ENCODE peak calls at places on chromosomes 11 and 22, in seven cellular contexts. One of them, this sample, is unnamed.

GRCh38 chr11:11641581-11641980 is 19.8 kb upstream of the GALNT18 start:
- DNase-seq in A549: peak; percentile 16
- DNase-seq in right lobe of liver: no peak
- DNase-seq in spleen: no peak
- DNase-seq in K562: no peak
- DNase-seq in HepG2: no peak
- DNase-seq in Peyer's patch: no peak
- DNase-seq in this sample: no peak

GRCh38 chr11:25423436-25424184 is 908.3 kb upstream of the ANO3 start:
- DNase-seq in A549: no peak
- DNase-seq in right lobe of liver: no peak
- DNase-seq in spleen: no peak
- DNase-seq in K562: no peak
- DNase-seq in HepG2: no peak
- DNase-seq in Peyer's patch: no peak
- DNase-seq in this sample: no peak

GRCh38 chr22:29710922-29711593 is 8.7 kb upstream of the CABP7 start:
- DNase-seq in A549: no peak
- DNase-seq in right lobe of liver: no peak
- DNase-seq in spleen: peak; percentile 87
- DNase-seq in K562: no peak
- DNase-seq in HepG2: no peak
- DNase-seq in Peyer's patch: peak; percentile 62
- DNase-seq in this sample: peak; percentile 72

GRCh38 chr11:75663808-75664207 is 5.0 kb downstream of the MAP6 start:
- DNase-seq in A549: no peak
- DNase-seq in right lobe of liver: no peak
- DNase-seq in spleen: no peak
- DNase-seq in K562: no peak
- DNase-seq in HepG2: no peak
- DNase-seq in Peyer's patch: no peak
- DNase-seq in this sample: no peak

GRCh38 chr11:76888989-76889388 is 28.3 kb downstream of the ACER3 start:
- DNase-seq in A549: no peak
- DNase-seq in right lobe of liver: no peak
- DNase-seq in spleen: no peak
- DNase-seq in K562: peak; percentile 24
- DNase-seq in HepG2: peak; percentile 3
- DNase-seq in Peyer's patch: no peak
- DNase-seq in this sample: no peak

GRCh38 chr11:26572770-26573402 is 823 bp upstream of the MUC15 start:
- DNase-seq in A549: no peak
- DNase-seq in right lobe of liver: no peak
- DNase-seq in spleen: no peak
- DNase-seq in K562: no peak
- DNase-seq in HepG2: no peak
- DNase-seq in Peyer's patch: no peak
- DNase-seq in this sample: no peak

GRCh38 chr11:84981296-84981695 is 645.8 kb downstream of the DLG2 start:
- DNase-seq in A549: no peak
- DNase-seq in right lobe of liver: no peak
- DNase-seq in spleen: no peak
- DNase-seq in K562: no peak
- DNase-seq in HepG2: no peak
- DNase-seq in Peyer's patch: no peak
- DNase-seq in this sample: no peak

GRCh38 chr11:1762537-1763302 is 1.0 kb downstream of the CTSD start:
- DNase-seq in A549: peak; percentile 69
- DNase-seq in right lobe of liver: peak; percentile 92
- DNase-seq in spleen: peak; percentile 83
- DNase-seq in K562: peak; percentile 68
- DNase-seq in HepG2: peak; percentile 83
- DNase-seq in Peyer's patch: peak; percentile 85
- DNase-seq in this sample: peak; percentile 84

GRCh38 chr11:68206211-68206610 is 6.9 kb downstream of the KMT5B start:
- DNase-seq in A549: peak; percentile 73
- DNase-seq in right lobe of liver: no peak
- DNase-seq in spleen: peak; percentile 27
- DNase-seq in K562: peak; percentile 31
- DNase-seq in HepG2: peak; percentile 74
- DNase-seq in Peyer's patch: no peak
- DNase-seq in this sample: peak; percentile 49

GRCh38 chr11:117861151-117862018 is 15.1 kb downstream of the FXYD6 start:
- DNase-seq in A549: no peak
- DNase-seq in right lobe of liver: peak; percentile 52
- DNase-seq in spleen: no peak
- DNase-seq in K562: no peak
- DNase-seq in HepG2: no peak
- DNase-seq in Peyer's patch: no peak
- DNase-seq in this sample: no peak

GRCh38 chr11:119084663-119085522 is at the start of gene HMBS:
- DNase-seq in A549: peak; percentile 92
- DNase-seq in right lobe of liver: peak; percentile 96
- DNase-seq in spleen: peak; percentile 98
- DNase-seq in K562: peak; percentile 86
- DNase-seq in HepG2: peak; percentile 92
- DNase-seq in Peyer's patch: peak; percentile 97
- DNase-seq in this sample: peak; percentile 72

DNA sequence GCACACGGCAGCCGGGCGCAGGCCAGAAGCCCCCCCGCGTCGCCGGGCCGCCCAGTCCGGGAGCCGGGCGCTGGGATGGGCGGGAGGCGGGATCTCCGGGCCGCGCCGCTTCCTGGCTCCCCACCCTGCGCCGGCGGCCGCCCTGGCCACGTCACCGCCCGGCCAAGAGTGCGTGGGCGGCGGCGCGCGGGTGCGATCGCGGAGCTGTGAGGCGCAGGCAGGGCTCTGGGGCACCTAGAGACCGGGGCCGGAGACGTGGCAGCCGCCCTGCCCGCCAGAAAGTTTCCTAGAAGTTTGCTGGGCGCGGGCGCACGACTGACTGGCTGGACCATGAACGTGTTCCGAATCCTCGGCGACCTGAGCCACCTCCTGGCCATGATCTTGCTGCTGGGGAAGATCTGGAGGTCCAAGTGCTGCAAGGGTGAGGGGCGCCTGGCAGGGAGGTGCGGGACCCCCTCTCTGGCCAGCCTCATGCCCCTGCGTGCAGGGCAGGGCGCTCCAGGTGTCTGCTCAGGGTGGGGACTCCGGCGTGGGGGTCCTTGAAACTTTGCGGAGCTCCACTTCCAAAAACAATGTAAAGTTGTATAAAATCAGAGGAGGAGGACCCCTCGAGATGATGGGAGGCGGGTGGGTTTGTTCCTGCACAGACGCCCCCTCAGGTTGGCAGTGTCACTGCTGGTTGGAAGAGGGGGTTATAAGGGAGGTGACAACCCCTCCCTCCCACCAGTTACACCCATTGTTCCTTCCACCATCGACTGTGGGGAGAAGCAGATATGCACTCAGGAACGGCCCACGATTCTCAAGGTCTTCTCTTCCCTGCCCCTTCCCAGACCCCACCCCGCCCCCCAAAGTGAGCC is at the start of gene KDELR3:
- DNase-seq in A549: no peak
- DNase-seq in right lobe of liver: peak; percentile 58
- DNase-seq in spleen: peak; percentile 79
- DNase-seq in K562: peak; percentile 93
- DNase-seq in HepG2: no peak
- DNase-seq in Peyer's patch: peak; percentile 83
- DNase-seq in this sample: peak; percentile 70
- TF ChIP-seq POLR2A in A549: peak; percentile 49
- TF ChIP-seq POLR2A in right lobe of liver: peak; percentile 68
- TF ChIP-seq POLR2A in spleen: no peak
- TF ChIP-seq POLR2A in K562: peak; percentile 65
- TF ChIP-seq POLR2A in HepG2: peak; percentile 62
- TF ChIP-seq POLR2A in Peyer's patch: peak; percentile 41
- TF ChIP-seq POLR2A in this sample: peak; percentile 69

GRCh38 chr22:37163618-37164534 is 14.2 kb upstream of the IL2RB start:
- DNase-seq in A549: no peak
- DNase-seq in right lobe of liver: no peak
- DNase-seq in spleen: peak; percentile 85
- DNase-seq in K562: no peak
- DNase-seq in HepG2: no peak
- DNase-seq in Peyer's patch: no peak
- DNase-seq in this sample: no peak
- TF ChIP-seq POLR2A in A549: no peak
- TF ChIP-seq POLR2A in right lobe of liver: no peak
- TF ChIP-seq POLR2A in spleen: no peak
- TF ChIP-seq POLR2A in K562: no peak
- TF ChIP-seq POLR2A in HepG2: no peak
- TF ChIP-seq POLR2A in Peyer's patch: no peak
- TF ChIP-seq POLR2A in this sample: no peak

GRCh38 chr11:92702771-92703170 is 266.7 kb upstream of the MTNR1B start:
- DNase-seq in A549: no peak
- DNase-seq in right lobe of liver: no peak
- DNase-seq in spleen: no peak
- DNase-seq in K562: no peak
- DNase-seq in HepG2: no peak
- DNase-seq in Peyer's patch: no peak
- DNase-seq in this sample: no peak

GRCh38 chr11:92707665-92708064 is 261.8 kb upstream of the MTNR1B start:
- DNase-seq in A549: no peak
- DNase-seq in right lobe of liver: no peak
- DNase-seq in spleen: no peak
- DNase-seq in K562: no peak
- DNase-seq in HepG2: no peak
- DNase-seq in Peyer's patch: no peak
- DNase-seq in this sample: no peak

GRCh38 chr11:92702037-92702436 is 267.4 kb upstream of the MTNR1B start:
- DNase-seq in A549: no peak
- DNase-seq in right lobe of liver: no peak
- DNase-seq in spleen: no peak
- DNase-seq in K562: no peak
- DNase-seq in HepG2: no peak
- DNase-seq in Peyer's patch: no peak
- DNase-seq in this sample: no peak

GRCh38 chr11:92707173-92707619 is 262.3 kb upstream of the MTNR1B start:
- DNase-seq in A549: no peak
- DNase-seq in right lobe of liver: no peak
- DNase-seq in spleen: no peak
- DNase-seq in K562: no peak
- DNase-seq in HepG2: no peak
- DNase-seq in Peyer's patch: no peak
- DNase-seq in this sample: no peak

DNA sequence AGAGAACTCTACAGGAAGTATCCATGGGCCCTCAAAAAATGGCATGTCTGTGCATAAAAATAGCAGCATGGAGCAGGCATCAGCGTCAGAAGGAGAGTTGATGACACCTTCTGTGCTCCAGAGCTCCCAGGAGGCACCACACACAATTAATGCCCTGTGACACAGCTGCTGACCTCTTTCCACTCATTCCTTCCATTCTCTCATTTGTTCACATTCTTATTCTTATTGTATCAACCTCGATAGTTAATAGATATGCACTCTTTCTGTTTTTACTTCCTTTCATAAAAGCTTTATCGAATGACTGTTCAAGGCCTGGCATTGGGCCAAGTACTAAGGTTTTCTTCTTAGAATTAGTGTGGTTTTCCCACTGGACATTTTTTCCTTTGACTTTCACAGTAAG is 266.0 kb upstream of the MTNR1B start:
- DNase-seq in A549: no peak
- DNase-seq in right lobe of liver: no peak
- DNase-seq in spleen: no peak
- DNase-seq in K562: no peak
- DNase-seq in HepG2: no peak
- DNase-seq in Peyer's patch: no peak
- DNase-seq in this sample: no peak
- TF ChIP-seq POLR2A in A549: no peak
- TF ChIP-seq POLR2A in right lobe of liver: no peak
- TF ChIP-seq POLR2A in spleen: no peak
- TF ChIP-seq POLR2A in K562: no peak
- TF ChIP-seq POLR2A in HepG2: no peak
- TF ChIP-seq POLR2A in Peyer's patch: no peak
- TF ChIP-seq POLR2A in this sample: no peak

DNA sequence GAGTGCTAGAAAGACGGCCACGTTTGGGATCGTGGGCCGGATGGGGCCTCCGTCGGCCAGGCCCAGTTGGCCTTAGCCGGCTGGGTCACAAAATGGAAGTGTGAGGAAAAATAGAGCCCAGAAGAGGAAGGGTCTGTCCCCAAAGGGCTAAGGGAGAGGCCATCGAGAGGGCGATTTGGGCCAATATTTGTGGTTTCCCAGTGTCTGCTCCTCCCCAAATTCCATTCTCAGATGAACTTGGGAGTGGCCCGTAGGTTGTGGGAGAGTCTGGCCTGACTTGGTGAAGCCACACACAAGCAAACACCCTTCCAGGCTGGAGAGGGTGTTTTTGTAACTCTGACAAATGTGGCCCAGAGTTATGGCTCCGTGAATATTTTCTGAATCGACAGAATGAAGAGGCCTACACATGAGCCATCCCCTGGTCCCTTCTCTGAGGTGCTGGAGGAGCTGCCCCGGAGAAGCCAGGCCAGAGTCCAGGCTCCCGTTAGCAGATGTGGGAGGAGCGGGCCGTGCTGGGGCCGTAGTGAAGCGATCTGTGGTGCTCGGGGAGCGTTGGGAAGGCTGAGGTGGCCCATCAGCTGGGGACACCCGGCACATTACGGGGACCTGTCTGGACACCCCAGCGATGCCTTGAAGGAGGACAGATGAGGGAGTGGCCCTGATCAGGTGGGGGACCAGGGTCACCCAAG is 73.5 kb upstream of the PPARA start:
- DNase-seq in A549: peak; percentile 76
- DNase-seq in right lobe of liver: peak; percentile 67
- DNase-seq in spleen: peak; percentile 74
- DNase-seq in K562: no peak
- DNase-seq in HepG2: no peak
- DNase-seq in Peyer's patch: peak; percentile 65
- DNase-seq in this sample: no peak
- TF ChIP-seq POLR2A in A549: no peak
- TF ChIP-seq POLR2A in right lobe of liver: peak; percentile 26
- TF ChIP-seq POLR2A in spleen: no peak
- TF ChIP-seq POLR2A in K562: no peak
- TF ChIP-seq POLR2A in HepG2: no peak
- TF ChIP-seq POLR2A in Peyer's patch: no peak
- TF ChIP-seq POLR2A in this sample: peak; percentile 13

DNA sequence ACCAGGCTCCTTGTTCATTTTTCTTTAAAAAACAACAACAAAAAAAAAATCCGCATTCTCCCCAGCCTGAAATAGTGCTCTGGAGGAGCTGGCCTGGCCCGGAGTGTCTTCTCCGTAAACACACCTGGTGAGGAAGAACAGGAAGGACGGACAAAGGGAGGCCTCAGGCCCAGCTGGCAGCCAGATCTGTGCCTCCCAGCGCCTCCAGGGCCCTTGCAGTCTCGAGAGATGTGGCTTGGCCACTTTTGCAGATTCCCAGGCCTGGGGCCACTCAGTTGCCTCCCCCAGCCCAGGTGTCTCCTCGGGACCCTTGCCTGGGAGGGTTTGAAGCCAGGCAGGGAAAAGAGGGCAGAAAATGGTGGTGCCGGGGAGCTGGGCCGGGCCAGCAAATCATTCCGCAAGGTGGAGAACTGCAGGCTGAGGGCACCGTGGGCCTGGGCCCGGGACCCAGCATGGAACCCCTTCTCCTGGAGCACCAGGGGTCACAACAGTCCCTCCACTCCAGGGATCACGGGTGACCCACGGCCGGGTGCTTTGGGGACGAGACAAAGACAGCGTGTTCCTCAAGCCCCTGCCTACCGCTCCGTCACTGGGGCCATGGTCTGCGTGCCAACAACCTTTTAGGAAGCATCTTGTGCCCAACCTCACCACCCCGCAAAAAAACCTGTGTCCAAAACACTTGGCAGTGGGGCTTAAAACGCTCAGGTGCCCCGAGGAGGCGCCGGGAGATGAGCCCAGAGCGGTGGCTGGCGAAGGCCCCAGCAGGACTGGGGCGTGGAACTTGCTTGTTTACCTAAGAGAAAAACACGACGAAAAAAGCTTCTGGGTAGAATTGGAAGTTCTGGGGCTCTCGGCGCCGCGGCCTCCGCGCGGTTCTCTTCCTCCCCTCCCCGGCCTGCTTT is 67.1 kb upstream of the WNT7B start:
- DNase-seq in A549: no peak
- DNase-seq in right lobe of liver: peak; percentile 75
- DNase-seq in spleen: peak; percentile 82
- DNase-seq in K562: no peak
- DNase-seq in HepG2: no peak
- DNase-seq in Peyer's patch: peak; percentile 72
- DNase-seq in this sample: no peak
- TF ChIP-seq POLR2A in A549: no peak
- TF ChIP-seq POLR2A in right lobe of liver: no peak
- TF ChIP-seq POLR2A in spleen: no peak
- TF ChIP-seq POLR2A in K562: no peak
- TF ChIP-seq POLR2A in HepG2: no peak
- TF ChIP-seq POLR2A in Peyer's patch: no peak
- TF ChIP-seq POLR2A in this sample: no peak

This sample was measured in H54.